ENCODE peak calls at places on chromosome 9, in six cellular contexts. T is adipocyte; Z is CD8-positive, alpha-beta memory T cell; R is suprapubic skin; S is upper lobe of right lung; J is transverse colon. P is an unnamed sample.

GRCh38 chr9:3401556-3401955 is 124.2 kb downstream of the RFX3 start:
- DNase-seq in Z (no peak), T (no peak), S (no peak), R (no peak), J (no peak), P (no peak)

GRCh38 chr9:116789097-116789496 is 102.0 kb downstream of the TRIM32 start:
- DNase-seq in Z (no peak), S (no peak), R (no peak), T (no peak), J (no peak), P (no peak)

GRCh38 chr9:93010056-93010455 is 48.4 kb upstream of the SUSD3 start:
- DNase-seq in R (no peak), T (no peak), J (no peak), Z (no peak), S (peak; percentile 48), P (no peak)

GRCh38 chr9:103661663-103662062 is 432.4 kb upstream of the SMC2 start:
- DNase-seq in S (no peak), T (no peak), R (no peak), J (no peak), Z (no peak), P (no peak)

GRCh38 chr9:83056180-83056579 is 6.8 kb downstream of the RASEF start:
- DNase-seq in T (no peak), Z (no peak), R (no peak), J (no peak), S (no peak), P (no peak)

GRCh38 chr9:83714316-83714715 is 6.6 kb upstream of the UBQLN1 start:
- DNase-seq in T (peak; percentile 18), S (no peak), R (no peak), Z (no peak), J (no peak), P (no peak)

GRCh38 chr9:86644315-86645034 is 290.3 kb upstream of the TUT7 start:
- DNase-seq in R (no peak), S (no peak), Z (no peak), J (no peak), T (no peak), P (no peak)

GRCh38 chr9:69173891-69174644 is at the start of gene TJP2:
- DNase-seq in S (peak; percentile 86), R (peak; percentile 72), J (peak; percentile 30), T (peak; percentile 85), Z (no peak), P (no peak)

GRCh38 chr9:132169672-132170392 is 8.0 kb downstream of the NTNG2 start:
- DNase-seq in R (no peak), J (peak; percentile 36), T (peak; percentile 69), Z (peak; percentile 41), S (peak; percentile 81), P (no peak)

DNA sequence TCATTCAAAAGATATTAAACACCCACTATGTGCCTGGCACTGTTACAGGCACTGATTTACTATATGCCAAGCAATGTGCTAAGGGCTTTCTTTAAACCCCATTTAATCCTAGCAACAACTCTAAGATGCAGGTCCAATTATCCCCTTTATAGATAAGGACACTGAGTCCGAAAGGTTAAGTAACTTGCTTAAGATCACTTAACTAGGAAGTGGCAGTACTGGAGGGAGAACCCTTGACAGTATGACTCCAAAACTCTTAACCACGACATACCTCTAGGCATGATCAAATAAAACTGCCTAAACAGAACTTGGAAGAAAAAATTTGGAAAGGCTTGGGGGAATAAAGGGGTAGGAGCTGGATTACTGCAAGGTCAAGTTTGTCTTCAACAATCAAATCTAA is 1.7 kb downstream of the RAB14 start:
- DNase-seq in S (no peak), T (no peak), Z (no peak), J (no peak), R (no peak), P (no peak)
- H3K4me1 ChIP-seq in S (peaks cover 56% of the 10 kb centered on the region), T (peaks cover 61% of the 10 kb centered on the region), Z (peaks cover 57% of the 10 kb centered on the region), J (peaks cover 58% of the 10 kb centered on the region), R (peaks cover 68% of the 10 kb centered on the region), P (no peaks in the 10 kb centered on the region)

GRCh38 chr9:134405527-134405926 is 79.3 kb downstream of the RXRA start:
- DNase-seq in T (no peak), J (no peak), R (no peak), S (no peak), Z (no peak), P (no peak)
- H3K4me1 ChIP-seq in T (peaks cover 49% of the 10 kb centered on the region), J (peaks cover 73% of the 10 kb centered on the region), R (peaks cover 98% of the 10 kb centered on the region), S (peaks cover 79% of the 10 kb centered on the region), Z (peaks cover 52% of the 10 kb centered on the region), P (peaks cover 5% of the 10 kb centered on the region)

GRCh38 chr9:135908334-135909204 is 1.2 kb upstream of the CAMSAP1 start:
- DNase-seq in S (peak; percentile 71), T (peak; percentile 30), J (peak; percentile 8), R (no peak), Z (no peak), P (no peak)

GRCh38 chr9:135907446-135908333 is at the start of gene CAMSAP1:
- DNase-seq in S (peak; percentile 96), T (peak; percentile 97), J (peak; percentile 96), R (peak; percentile 94), Z (peak; percentile 91), P (peak; percentile 45)

GRCh38 chr9:135905380-135906282 is 1.7 kb downstream of the CAMSAP1 start:
- DNase-seq in J (peak; percentile 16), S (peak; percentile 55), T (peak; percentile 69), Z (no peak), R (no peak), P (no peak)

GRCh38 chr9:135907006-135907434 is 326 bp downstream of the CAMSAP1 start:
- DNase-seq in R (peak; percentile 58), Z (no peak), T (no peak), S (peak; percentile 79), J (peak; percentile 27), P (no peak)

GRCh38 chr9:135906291-135907005 is 898 bp downstream of the CAMSAP1 start:
- DNase-seq in T (peak; percentile 74), J (peak; percentile 26), Z (peak; percentile 14), R (no peak), S (peak; percentile 75), P (no peak)
- H3K4me1 ChIP-seq in T (peaks cover 35% of the 10 kb centered on the region), J (peaks cover 43% of the 10 kb centered on the region), Z (peaks cover 31% of the 10 kb centered on the region), R (peaks cover 64% of the 10 kb centered on the region), S (peaks cover 42% of the 10 kb centered on the region), P (peaks cover 5% of the 10 kb centered on the region)

DNA sequence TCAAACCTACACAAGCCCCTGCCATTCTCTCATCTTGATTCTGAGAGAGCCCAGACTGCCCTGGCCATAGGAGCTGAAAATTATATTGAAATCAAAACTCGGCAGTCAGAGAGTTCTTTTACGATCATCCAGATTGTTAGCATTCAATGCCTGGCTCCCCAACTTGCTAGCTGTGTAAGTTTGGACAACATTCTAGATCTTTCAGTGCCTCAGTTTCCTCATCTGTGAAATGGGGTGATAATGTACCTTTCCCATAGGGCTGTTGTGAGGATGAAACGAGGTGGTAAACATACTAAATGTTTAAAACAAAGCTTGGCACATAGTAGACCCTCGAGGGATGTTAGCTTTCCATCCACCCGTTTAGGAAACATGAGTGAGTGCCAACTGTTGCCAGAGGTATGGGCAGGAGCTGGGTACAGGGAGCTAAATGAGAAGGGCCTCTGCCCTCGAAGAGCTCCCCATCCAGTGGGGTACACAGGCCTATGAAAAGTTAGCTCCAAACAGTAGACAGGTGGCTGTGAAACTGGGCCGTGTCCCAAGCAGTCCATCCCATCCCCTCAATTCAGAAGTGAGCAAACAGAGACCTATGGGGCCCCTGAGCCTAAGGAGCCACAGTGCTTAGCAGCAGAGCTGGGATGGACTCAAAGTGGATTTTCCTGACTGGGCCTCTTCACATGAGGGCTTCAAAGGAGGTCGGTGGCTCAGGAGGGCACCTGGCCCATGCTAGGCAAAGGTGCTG is 17.3 kb upstream of the IGFBPL1 start:
- DNase-seq in J (no peak), S (no peak), R (no peak), T (no peak), Z (no peak), P (no peak)
- H3K4me1 ChIP-seq in J (peaks cover 7% of the 10 kb centered on the region), S (no peaks in the 10 kb centered on the region), R (no peaks in the 10 kb centered on the region), T (peaks cover 20% of the 10 kb centered on the region), Z (no peaks in the 10 kb centered on the region), P (peaks cover 1% of the 10 kb centered on the region)